ENCODE peak calls at places on chromosome 19, in eight cellular contexts. F is HFF-Myc, N is Peyer's patch, X is neural crest cell, Q is stomach, M is choroid plexus epithelial cell, K is heart right ventricle, Y is astrocyte of the cerebellum. V is an unnamed sample.

GRCh38 chr19:53907193-53907581 is 1.9 kb upstream of the CACNG7 start:
- DNase-seq in F (no peak), N (no peak), X (no peak), Q (no peak), M (no peak), K (no peak), Y (no peak), V (no peak)

GRCh38 chr19:41701401-41702075 is 6.9 kb upstream of the CEACAM5 start:
- DNase-seq in F (no peak), N (no peak), X (no peak), Q (peak), M (no peak), K (no peak), Y (no peak), V (no peak)

GRCh38 chr19:17448190-17448967 is at the start of gene TMEM221:
- DNase-seq in F (no peak), N (peak), X (peak), Q (peak), M (no peak), K (peak), Y (no peak), V (peak)

GRCh38 chr19:51552996-51553725 is 17.9 kb upstream of the ZNF175 start:
- DNase-seq in F (peak), N (peak), X (peak), Q (peak), M (peak), K (peak), Y (peak), V (peak)

GRCh38 chr19:29598496-29598895 is 7.6 kb upstream of the POP4 start:
- DNase-seq in F (no peak), N (no peak), X (no peak), Q (no peak), M (no peak), K (no peak), Y (no peak), V (no peak)

GRCh38 chr19:46896076-46896794 is 35.4 kb downstream of the ARHGAP35 start:
- DNase-seq in F (no peak), N (no peak), X (no peak), Q (no peak), M (peak), K (no peak), Y (no peak), V (no peak)

GRCh38 chr19:39846176-39846677 is at the start of gene FBL:
- DNase-seq in F (peak), N (peak), X (peak), Q (peak), M (peak), K (peak), Y (peak), V (peak)

GRCh38 chr19:48487544-48487943 is 18.4 kb downstream of the CYTH2 start:
- DNase-seq in F (no peak), N (no peak), X (no peak), Q (no peak), M (no peak), K (no peak), Y (no peak), V (no peak)

GRCh38 chr19:45079911-45080469 is 930 bp downstream of the GEMIN7 start:
- DNase-seq in F (no peak), N (peak), X (no peak), Q (peak), M (no peak), K (no peak), Y (no peak), V (no peak)

GRCh38 chr19:38224014-38224862 is at the start of gene DPF1:
- DNase-seq in F (peak), N (no peak), X (peak), Q (peak), M (peak), K (peak), Y (no peak), V (peak)

GRCh38 chr19:53160350-53160749 is 1.5 kb upstream of the ZNF347 start:
- DNase-seq in F (no peak), N (no peak), X (no peak), Q (no peak), M (no peak), K (no peak), Y (no peak), V (no peak)

GRCh38 chr19:43532571-43532961 is 422 bp upstream of the ZNF575 start:
- DNase-seq in F (no peak), N (peak), X (peak), Q (peak), M (no peak), K (no peak), Y (no peak), V (no peak)

GRCh38 chr19:29793116-29793727 is 18.6 kb upstream of the CCNE1 start:
- DNase-seq in F (no peak), N (no peak), X (no peak), Q (no peak), M (no peak), K (no peak), Y (no peak), V (no peak)

GRCh38 chr19:54102421-54103169 is at the start of gene NDUFA3:
- DNase-seq in F (peak), N (peak), X (peak), Q (peak), M (peak), K (peak), Y (peak), V (peak)

GRCh38 chr19:47058621-47059020 is 10.2 kb upstream of the TMEM160 start:
- DNase-seq in F (no peak), N (peak), X (no peak), Q (no peak), M (no peak), K (no peak), Y (no peak), V (no peak)

GRCh38 chr19:55624109-55625003 is at the start of gene ZNF784:
- DNase-seq in F (peak), N (peak), X (peak), Q (peak), M (peak), K (peak), Y (peak), V (peak)

GRCh38 chr19:46944918-46945628 is 74.6 kb upstream of the NPAS1 start:
- DNase-seq in F (no peak), N (peak), X (peak), Q (no peak), M (peak), K (peak), Y (no peak), V (no peak)

GRCh38 chr19:39986643-39987042 is 10.2 kb upstream of the ZNF546 start:
- DNase-seq in F (no peak), N (no peak), X (no peak), Q (no peak), M (no peak), K (no peak), Y (no peak), V (no peak)

GRCh38 chr19:41311613-41312012 is 1.6 kb downstream of the CCDC97 start:
- DNase-seq in F (no peak), N (no peak), X (no peak), Q (no peak), M (peak), K (no peak), Y (no peak), V (no peak)

GRCh38 chr19:55099557-55100506 is 17.6 kb downstream of the PPP1R12C start:
- DNase-seq in F (no peak), N (peak), X (no peak), Q (no peak), M (no peak), K (peak), Y (no peak), V (no peak)

GRCh38 chr19:6425732-6426686 is 1.4 kb upstream of the KHSRP start:
- DNase-seq in F (no peak), N (no peak), X (no peak), Q (no peak), M (no peak), K (no peak), Y (no peak), V (no peak)
- TF ChIP-seq CTCF in F (peak), N (no peak), X (peak), Q (no peak), M (no peak), K (no peak), Y (no peak), V (no peak)

DNA sequence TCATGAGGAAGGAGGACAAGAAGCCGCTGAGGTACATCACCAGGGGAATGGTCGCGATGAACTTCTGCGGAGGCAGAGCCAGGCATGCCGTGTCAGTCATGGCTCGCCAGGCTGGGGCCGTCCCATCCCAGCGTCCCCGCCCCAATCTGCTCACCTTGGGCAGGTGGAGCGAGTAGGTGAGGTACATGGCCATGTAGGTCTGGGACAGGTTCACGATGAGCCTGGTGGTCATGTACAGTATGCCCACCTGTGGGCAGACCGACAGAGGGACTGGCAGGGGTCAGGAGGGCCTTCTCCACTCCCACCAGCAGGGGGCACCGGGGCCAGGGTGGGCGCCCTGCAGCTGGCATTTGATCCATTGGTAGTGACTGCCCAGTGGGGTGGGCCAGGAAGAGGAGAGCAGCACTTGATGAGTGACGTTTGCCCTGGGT is 8.3 kb downstream of the TEKTIP1 start:
- DNase-seq in F (no peak), N (no peak), X (no peak), Q (no peak), M (no peak), K (no peak), Y (no peak), V (no peak)
- TF ChIP-seq CTCF in F (peak), N (peak), X (peak), Q (peak), M (peak), K (peak), Y (peak), V (peak)

DNA sequence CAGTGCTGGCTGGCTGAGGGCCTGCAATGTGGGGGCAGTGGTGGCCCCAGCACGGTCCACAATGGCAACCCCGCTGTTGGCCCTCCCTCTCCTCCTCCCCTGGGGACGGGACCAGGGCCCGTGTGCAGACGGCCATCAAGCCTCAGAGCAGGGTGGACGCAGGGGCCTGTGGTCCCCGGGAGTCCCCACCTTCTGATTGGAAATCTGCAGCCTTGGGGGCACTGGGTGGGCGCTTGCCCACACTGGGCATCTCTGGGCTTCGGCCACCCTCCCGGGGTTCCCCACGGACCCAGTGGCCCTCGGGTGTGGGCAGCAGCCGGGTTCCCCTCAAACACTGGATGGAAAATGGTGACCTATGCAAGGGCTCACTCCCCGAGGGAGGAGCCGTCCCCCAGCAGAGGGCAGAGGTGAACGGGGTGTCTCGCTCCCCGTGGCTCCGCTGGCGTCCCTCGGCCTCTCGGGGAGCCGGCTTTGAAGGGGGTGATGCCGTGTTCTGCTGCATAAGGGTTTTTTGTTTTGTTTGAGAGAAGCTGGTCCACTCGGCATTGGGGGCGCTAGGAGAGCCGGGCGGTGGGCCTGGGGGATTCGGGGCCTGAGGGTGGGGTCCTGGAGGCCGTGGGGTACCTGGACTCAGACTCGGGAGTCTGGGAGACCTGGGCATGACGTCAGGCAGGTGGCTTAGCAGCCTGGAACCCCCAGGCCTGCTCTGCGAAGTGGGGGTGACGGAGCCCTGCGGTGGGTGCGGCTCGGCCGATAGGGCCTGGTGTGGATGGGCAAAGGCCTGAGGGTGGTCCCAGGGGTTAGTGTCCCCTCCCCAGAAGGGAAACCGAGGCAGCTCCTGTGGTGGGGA is 3.9 kb downstream of the EFNA2 start:
- DNase-seq in F (no peak), N (no peak), X (no peak), Q (no peak), M (no peak), K (no peak), Y (no peak), V (no peak)
- TF ChIP-seq CTCF in F (no peak), N (no peak), X (no peak), Q (no peak), M (no peak), K (no peak), Y (no peak), V (no peak)

DNA sequence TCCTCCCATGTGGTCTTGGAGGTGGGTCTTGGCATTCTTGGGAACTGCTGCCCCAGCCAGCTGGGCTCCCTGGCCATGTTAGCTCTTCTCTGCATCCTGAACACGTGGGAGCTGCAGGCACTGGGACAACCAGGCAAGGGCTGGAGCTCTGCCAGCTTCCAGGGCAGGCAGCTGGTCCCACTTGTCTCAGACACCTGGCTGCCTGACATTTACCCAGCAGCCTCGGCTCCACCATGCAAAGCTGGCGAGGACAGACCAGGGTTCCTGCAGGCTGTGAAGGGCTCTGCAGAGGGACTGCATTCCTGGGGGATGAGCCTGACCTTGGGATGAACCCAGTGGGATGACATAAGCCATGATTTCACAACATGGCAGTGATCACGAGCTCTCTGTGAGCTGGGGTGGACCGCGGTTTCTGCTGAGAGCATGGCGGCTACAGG is 99.0 kb upstream of the TSHZ3 start:
- DNase-seq in F (peak), N (peak), X (no peak), Q (peak), M (peak), K (peak), Y (no peak), V (no peak)
- TF ChIP-seq CTCF in F (no peak), N (no peak), X (no peak), Q (no peak), M (no peak), K (no peak), Y (no peak), V (no peak)

GRCh38 chr19:8363803-8364771 is at the start of gene ANGPTL4:
- DNase-seq in F (no peak), N (peak), X (peak), Q (peak), M (peak), K (peak), Y (no peak), V (peak)
- TF ChIP-seq CTCF in F (peak), N (no peak), X (peak), Q (peak), M (peak), K (peak), Y (no peak), V (peak)

V was measured in progenitor cell of endocrine pancreas.